ENCODE peak calls at places on chromosomes 12 and 14, in four cellular contexts. X is fibroblast of mammary gland, P is AG08395, K is hippocampal formation. L is an unnamed sample.

GRCh38 chr14:31207287-31207745 is 277 bp downstream of the HECTD1 start:
- DNase-seq in K (peak; percentile 81), X (no peak), P (no peak), L (no peak)

GRCh38 chr12:121611306-121611705 is 15.0 kb upstream of the ORAI1 start:
- DNase-seq in P (no peak), X (no peak), K (no peak), L (no peak)

GRCh38 chr12:67091678-67092077 is 177.5 kb upstream of the CAND1 start:
- DNase-seq in P (no peak), K (no peak), X (no peak), L (no peak)

GRCh38 chr12:54383041-54383609 is 1.4 kb downstream of the ZNF385A start:
- DNase-seq in K (no peak), X (peak; percentile 99), P (peak; percentile 95), L (peak; percentile 57)

GRCh38 chr14:104295681-104296387 is 157.4 kb downstream of the KIF26A start:
- DNase-seq in K (no peak), X (no peak), P (no peak), L (peak; percentile 49)

GRCh38 chr14:99382781-99383456 is 97.7 kb downstream of the SETD3 start:
- DNase-seq in P (no peak), K (no peak), X (no peak), L (no peak)

GRCh38 chr12:97556201-97556824 is 93.7 kb downstream of the RMST start:
- DNase-seq in X (peak; percentile 6), K (no peak), P (no peak), L (no peak)

GRCh38 chr14:85575617-85575898 is 45.6 kb downstream of the FLRT2 start:
- DNase-seq in K (no peak), X (no peak), P (no peak), L (no peak)

GRCh38 chr12:1272132-1272531 is 281.1 kb downstream of the ERC1 start:
- DNase-seq in X (no peak), K (no peak), P (no peak), L (no peak)

GRCh38 chr14:59262717-59263469 is 74.4 kb downstream of the DAAM1 start:
- DNase-seq in P (no peak), X (no peak), K (no peak), L (no peak)